ENCODE peak calls at places on chromosomes 2 and 18, in five cellular contexts. K, C, H, L and S are unnamed samples.

GRCh38 chr2:162582357-162582798 is 238.4 kb downstream of the GCA start:
- DNase-seq in K (no peak), C (peak; percentile 37), H (no peak), L (no peak), S (no peak)

GRCh38 chr18:76373297-76373696 is 121.7 kb downstream of the ZNF516 start:
- DNase-seq in K (no peak), C (no peak), H (no peak), L (no peak), S (no peak)

GRCh38 chr2:6835467-6835866 is 30.2 kb downstream of the CMPK2 start:
- DNase-seq in K (no peak), C (no peak), H (no peak), L (no peak), S (no peak)

GRCh38 chr2:240820607-240821428 is 799 bp upstream of the KIF1A start:
- DNase-seq in K (peak; percentile 78), C (no peak), H (no peak), L (no peak), S (no peak)

GRCh38 chr2:54454548-54454921 is 1.6 kb upstream of the SPTBN1 start:
- DNase-seq in K (no peak), C (no peak), H (no peak), L (no peak), S (no peak)

GRCh38 chr2:78896536-78896935 is 129.0 kb upstream of the REG3G start:
- DNase-seq in K (no peak), C (no peak), H (no peak), L (no peak), S (no peak)

GRCh38 chr2:177427316-177427715 is 34.7 kb downstream of the AGPS start:
- DNase-seq in K (no peak), C (no peak), H (no peak), L (no peak), S (no peak)

GRCh38 chr2:68764781-68765385 is 30.3 kb downstream of the ARHGAP25 start:
- DNase-seq in K (no peak), C (peak; percentile 15), H (no peak), L (no peak), S (no peak)

DNA sequence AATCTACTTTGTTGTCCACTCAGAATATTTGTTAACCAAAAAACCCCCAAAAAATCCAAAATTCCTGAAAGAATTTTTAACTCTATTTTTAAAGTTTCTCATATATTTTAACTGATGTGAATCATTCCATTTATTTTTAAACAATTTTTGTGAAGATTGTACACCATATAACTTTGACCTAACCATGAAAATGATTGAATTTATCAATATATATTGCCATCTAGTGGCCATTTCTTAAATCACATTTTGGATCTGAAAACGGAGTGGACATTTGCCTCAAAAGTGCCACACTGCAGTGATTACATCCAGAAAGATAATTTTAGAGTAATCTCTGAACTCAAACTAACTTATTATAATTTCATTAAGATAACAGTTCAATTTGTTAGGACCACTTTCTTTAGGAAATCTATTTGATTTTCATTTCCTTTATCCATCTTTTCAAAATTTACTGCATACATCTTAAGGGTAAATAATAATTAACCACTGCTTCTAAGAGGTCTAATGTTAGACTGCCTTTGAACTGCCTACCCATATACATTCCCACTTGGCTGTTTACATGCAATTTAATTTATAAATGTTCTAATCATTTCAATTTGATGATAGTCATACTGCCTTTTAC is 71.1 kb downstream of the DSC3 start:
- DNase-seq in K (peak; percentile 14), C (no peak), H (peak; percentile 14), L (no peak), S (peak; percentile 21)
- TF ChIP-seq CTCF in K (peak; percentile 77), C (peak; percentile 66), H (peak; percentile 49), L (peak; percentile 39), S (peak; percentile 51)

GRCh38 chr2:73984203-73984921 is at the start of gene TET3:
- DNase-seq in K (peak; percentile 91), C (peak; percentile 62), H (peak; percentile 77), L (no peak), S (peak; percentile 84)

GRCh38 chr2:73985318-73986084 is 791 bp downstream of the TET3 start:
- DNase-seq in K (peak; percentile 90), C (peak; percentile 59), H (peak; percentile 76), L (peak; percentile 88), S (peak; percentile 82)

GRCh38 chr2:73982140-73982617 is 2.5 kb upstream of the TET3 start:
- DNase-seq in K (no peak), C (peak; percentile 63), H (no peak), L (no peak), S (no peak)

GRCh38 chr2:73984922-73985317 is 210 bp downstream of the TET3 start:
- DNase-seq in K (no peak), C (peak; percentile 81), H (peak; percentile 61), L (peak; percentile 58), S (peak; percentile 74)

GRCh38 chr2:73983322-73984202 is 1.1 kb upstream of the TET3 start:
- DNase-seq in K (peak; percentile 74), C (peak; percentile 98), H (no peak), L (peak; percentile 45), S (peak; percentile 52)
- TF ChIP-seq CTCF in K (no peak), C (no peak), H (no peak), L (no peak), S (no peak)

DNA sequence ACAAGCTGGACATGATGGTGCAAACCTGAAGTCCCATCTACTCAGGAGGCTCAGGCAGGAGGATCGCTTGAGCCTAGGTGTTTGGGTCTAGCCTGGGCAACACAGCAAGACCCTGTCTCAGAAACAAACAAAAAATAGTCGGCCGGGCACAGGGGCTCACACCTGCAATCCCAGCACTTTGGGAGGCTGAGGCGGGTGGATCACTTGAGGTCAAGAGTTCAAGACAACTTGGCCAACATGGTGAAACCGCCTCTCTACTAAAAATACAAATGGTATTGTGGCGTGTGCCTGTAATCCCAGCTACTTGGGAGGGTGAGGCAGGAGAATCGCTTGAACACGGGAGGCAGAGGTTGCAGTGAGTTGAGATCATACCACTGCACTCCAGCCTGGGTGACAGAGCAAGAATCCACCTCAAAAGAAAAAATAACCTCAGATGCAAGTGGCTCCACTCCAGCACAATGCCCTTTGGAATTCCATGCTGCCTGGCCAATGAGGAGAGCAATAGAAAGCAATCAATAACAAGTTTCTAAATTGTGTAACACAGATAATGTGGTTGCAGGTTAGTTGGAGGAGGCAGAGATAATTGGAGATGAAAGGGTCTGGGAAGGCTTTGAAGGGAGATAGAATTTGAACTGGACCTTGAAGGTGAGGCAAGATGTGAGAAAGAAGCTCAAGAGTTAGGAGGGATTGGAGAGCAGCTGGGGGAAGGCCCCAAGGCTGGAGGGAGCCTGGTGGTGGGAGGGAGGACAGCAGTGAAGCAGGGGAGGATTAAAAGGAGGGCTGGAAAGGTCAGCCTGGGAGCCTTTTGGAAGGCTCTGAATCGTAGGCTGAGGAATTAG is 6.0 kb downstream of the TTC31 start:
- DNase-seq in K (no peak), C (no peak), H (no peak), L (no peak), S (no peak)
- TF ChIP-seq CTCF in K (no peak), C (no peak), H (no peak), L (no peak), S (no peak)

GRCh38 chr2:212299333-212299732 is 239.3 kb downstream of the ERBB4 start:
- DNase-seq in K (no peak), C (no peak), H (no peak), L (no peak), S (no peak)

GRCh38 chr2:212299943-212300342 is 238.7 kb downstream of the ERBB4 start:
- DNase-seq in K (no peak), C (no peak), H (no peak), L (no peak), S (no peak)

GRCh38 chr2:212295571-212295970 is 243.0 kb downstream of the ERBB4 start:
- DNase-seq in K (no peak), C (no peak), H (no peak), L (no peak), S (no peak)

GRCh38 chr2:212289301-212289700 is 249.3 kb downstream of the ERBB4 start:
- DNase-seq in K (no peak), C (no peak), H (no peak), L (no peak), S (no peak)

GRCh38 chr2:212294816-212295215 is 243.8 kb downstream of the ERBB4 start:
- DNase-seq in K (peak; percentile 4), C (no peak), H (no peak), L (no peak), S (no peak)
- TF ChIP-seq CTCF in K (no peak), C (no peak), H (no peak), L (no peak), S (no peak)

GRCh38 chr2:144453039-144453336 is 66.9 kb downstream of the ZEB2 start:
- DNase-seq in K (no peak), C (no peak), H (no peak), L (no peak), S (no peak)

GRCh38 chr2:144451443-144451842 is 68.5 kb downstream of the ZEB2 start:
- DNase-seq in K (no peak), C (no peak), H (no peak), L (no peak), S (no peak)

GRCh38 chr2:144453486-144454158 is 66.3 kb downstream of the ZEB2 start:
- DNase-seq in K (no peak), C (no peak), H (no peak), L (no peak), S (no peak)

GRCh38 chr2:144454466-144455287 is 65.2 kb downstream of the ZEB2 start:
- DNase-seq in K (no peak), C (no peak), H (no peak), L (no peak), S (no peak)

GRCh38 chr2:144452169-144453038 is 67.5 kb downstream of the ZEB2 start:
- DNase-seq in K (peak; percentile 51), C (no peak), H (no peak), L (no peak), S (no peak)
- TF ChIP-seq CTCF in K (peak; percentile 41), C (no peak), H (no peak), L (no peak), S (no peak)

GRCh38 chr2:145190031-145190703 is 670.2 kb upstream of the ZEB2 start:
- DNase-seq in K (no peak), C (no peak), H (no peak), L (no peak), S (no peak)

GRCh38 chr2:145185696-145186095 is 665.8 kb upstream of the ZEB2 start:
- DNase-seq in K (no peak), C (no peak), H (no peak), L (no peak), S (no peak)

GRCh38 chr2:145184741-145185671 is 665.1 kb upstream of the ZEB2 start:
- DNase-seq in K (no peak), C (no peak), H (no peak), L (peak; percentile 52), S (no peak)

GRCh38 chr2:145186303-145186702 is 666.4 kb upstream of the ZEB2 start:
- DNase-seq in K (no peak), C (no peak), H (no peak), L (no peak), S (no peak)
- TF ChIP-seq CTCF in K (no peak), C (no peak), H (no peak), L (no peak), S (peak; percentile 25)